ENCODE peak calls at places on chromosomes 3 and 15, in six cellular contexts. S is activated T-cell treated with anti-CD3 and anti-CD28 coated beads for 4 hours, X is HFFc6, N is HCEC 1CT, J is Calu3, E is HT-29. Q is an unnamed sample.

GRCh38 chr15:49978171-49978570 is 140.9 kb downstream of the ATP8B4 start:
- DNase-seq in S (no peak), X (no peak), N (no peak), J (no peak), E (no peak), Q (no peak)

GRCh38 chr15:52645916-52646315 is 33.3 kb downstream of the ATOSA start:
- DNase-seq in S (no peak), X (no peak), N (no peak), J (no peak), E (no peak), Q (no peak)

GRCh38 chr3:95731753-95732152 is 1082.6 kb upstream of the EPHA6 start:
- DNase-seq in S (no peak), X (no peak), N (no peak), J (no peak), E (no peak), Q (no peak)

GRCh38 chr3:101138817-101139216 is 145.6 kb upstream of the ABI3BP start:
- DNase-seq in S (no peak), X (no peak), N (no peak), J (no peak), E (no peak), Q (no peak)

GRCh38 chr3:58719684-58720083 is 53.1 kb upstream of the FAM3D start:
- DNase-seq in S (no peak), X (no peak), N (no peak), J (no peak), E (no peak), Q (no peak)

GRCh38 chr3:58588030-58588614 is 10.9 kb upstream of the FAM107A start:
- DNase-seq in S (no peak), X (no peak), N (no peak), J (no peak), E (no peak), Q (peak)

GRCh38 chr3:56725175-56725574 is 42.1 kb upstream of the TASOR start:
- DNase-seq in S (peak), X (no peak), N (no peak), J (no peak), E (no peak), Q (no peak)

GRCh38 chr3:129599607-129600006 is 6.9 kb downstream of the PLXND1 start:
- DNase-seq in S (no peak), X (peak), N (peak), J (no peak), E (no peak), Q (no peak)

GRCh38 chr3:36993326-36994283 is at the start of gene MLH1:
- DNase-seq in S (peak), X (peak), N (peak), J (peak), E (peak), Q (peak)

GRCh38 chr3:65030847-65031463 is 343.2 kb upstream of the ADAMTS9 start:
- DNase-seq in S (no peak), X (peak), N (peak), J (peak), E (peak), Q (no peak)

GRCh38 chr15:66103293-66103590 is 150.3 kb downstream of the MEGF11 start:
- DNase-seq in S (no peak), X (no peak), N (no peak), J (no peak), E (no peak), Q (no peak)

Q was measured in retina.